ENCODE peak calls at places on chromosome 4, in six cellular contexts. S, I, J, V, L and G are unnamed samples.

GRCh38 chr4:122762520-122762919 is 30.0 kb downstream of the BBS12 start:
- DNase-seq in S (no peak), I (no peak), J (no peak), V (no peak), L (no peak), G (no peak)

GRCh38 chr4:75058486-75058885 is 125.6 kb downstream of the PARM1 start:
- DNase-seq in S (no peak), I (no peak), J (no peak), V (no peak), L (no peak), G (no peak)

GRCh38 chr4:92121099-92121498 is 182.7 kb upstream of the GRID2 start:
- DNase-seq in S (no peak), I (no peak), J (no peak), V (no peak), L (no peak), G (no peak)

GRCh38 chr4:86582453-86582852 is 11.7 kb upstream of the PTPN13 start:
- DNase-seq in S (no peak), I (no peak), J (no peak), V (no peak), L (no peak), G (no peak)

GRCh38 chr4:66294626-66295025 is 624.3 kb upstream of the EPHA5 start:
- DNase-seq in S (no peak), I (no peak), J (no peak), V (peak; percentile 38), L (no peak), G (no peak)

GRCh38 chr4:86358176-86358701 is 1.6 kb downstream of the MAPK10 start:
- DNase-seq in S (peak; percentile 47), I (peak; percentile 85), J (no peak), V (no peak), L (no peak), G (no peak)

GRCh38 chr4:41169256-41169655 is 45.1 kb downstream of the APBB2 start:
- DNase-seq in S (no peak), I (no peak), J (no peak), V (no peak), L (no peak), G (no peak)

GRCh38 chr4:101256222-101256621 is 91.1 kb downstream of the PPP3CA start:
- DNase-seq in S (no peak), I (no peak), J (no peak), V (no peak), L (no peak), G (no peak)

GRCh38 chr4:111666826-111667360 is 478.4 kb upstream of the FAM241A start:
- DNase-seq in S (no peak), I (no peak), J (no peak), V (no peak), L (no peak), G (no peak)

GRCh38 chr4:162163892-162164759 is at the start of gene FSTL5:
- DNase-seq in S (peak; percentile 2), I (peak; percentile 84), J (peak; percentile 99), V (peak; percentile 81), L (peak; percentile 42), G (peak; percentile 99)

GRCh38 chr4:89496851-89497250 is 189.3 kb upstream of the GPRIN3 start:
- DNase-seq in S (peak; percentile 38), I (no peak), J (no peak), V (no peak), L (no peak), G (no peak)

GRCh38 chr4:151296227-151296626 is 19.3 kb downstream of the PRSS48 start:
- DNase-seq in S (no peak), I (no peak), J (no peak), V (no peak), L (no peak), G (no peak)

GRCh38 chr4:188127157-188127874 is 11.9 kb upstream of the TRIML1 start:
- DNase-seq in S (peak; percentile 94), I (peak; percentile 92), J (no peak), V (no peak), L (peak; percentile 27), G (no peak)

GRCh38 chr4:128060130-128060619 is 937 bp upstream of the LARP1B start:
- DNase-seq in S (peak; percentile 6), I (no peak), J (peak; percentile 30), V (no peak), L (no peak), G (no peak)

GRCh38 chr4:7007944-7008343 is 35.2 kb upstream of the TADA2B start:
- DNase-seq in S (peak; percentile 36), I (no peak), J (no peak), V (no peak), L (no peak), G (peak; percentile 53)

GRCh38 chr4:74838746-74839370 is 44.5 kb upstream of the BTC start:
- DNase-seq in S (peak; percentile 18), I (peak; percentile 43), J (no peak), V (no peak), L (peak; percentile 22), G (no peak)

GRCh38 chr4:16591867-16592266 is 306.6 kb downstream of the LDB2 start:
- DNase-seq in S (no peak), I (no peak), J (no peak), V (peak; percentile 72), L (no peak), G (no peak)

GRCh38 chr4:42904986-42905385 is 12.5 kb downstream of the GRXCR1 start:
- DNase-seq in S (no peak), I (no peak), J (no peak), V (no peak), L (no peak), G (no peak)

GRCh38 chr4:112358952-112359749 is 62.0 kb downstream of the ALPK1 start:
- DNase-seq in S (no peak), I (no peak), J (no peak), V (no peak), L (no peak), G (peak; percentile 23)

GRCh38 chr4:13527983-13528822 is 16.1 kb downstream of the NKX3-2 start:
- DNase-seq in S (no peak), I (peak; percentile 20), J (peak; percentile 63), V (no peak), L (no peak), G (no peak)

GRCh38 chr4:2260336-2261109 is 1.4 kb downstream of the MXD4 start:
- DNase-seq in S (no peak), I (no peak), J (no peak), V (no peak), L (no peak), G (peak; percentile 23)

GRCh38 chr4:178664636-178665035 is 1222.4 kb upstream of the AGA start:
- DNase-seq in S (no peak), I (no peak), J (no peak), V (no peak), L (no peak), G (no peak)

GRCh38 chr4:114691865-114692264 is 93.3 kb downstream of the UGT8 start:
- DNase-seq in S (no peak), I (no peak), J (no peak), V (no peak), L (no peak), G (no peak)

GRCh38 chr4:1491630-1492457 is 85.6 kb upstream of the NKX1-1 start:
- DNase-seq in S (no peak), I (no peak), J (no peak), V (no peak), L (no peak), G (no peak)

GRCh38 chr4:89469930-89470375 is 162.4 kb upstream of the GPRIN3 start:
- DNase-seq in S (peak; percentile 98), I (peak; percentile 92), J (no peak), V (no peak), L (no peak), G (no peak)

GRCh38 chr4:78565971-78566372 is 14.4 kb downstream of the ANXA3 start:
- DNase-seq in S (peak; percentile 55), I (peak; percentile 40), J (no peak), V (no peak), L (peak; percentile 4), G (no peak)

GRCh38 chr4:14787894-14788293 is 214.4 kb upstream of the CPEB2 start:
- DNase-seq in S (peak; percentile 13), I (peak; percentile 45), J (no peak), V (no peak), L (no peak), G (peak; percentile 58)

DNA sequence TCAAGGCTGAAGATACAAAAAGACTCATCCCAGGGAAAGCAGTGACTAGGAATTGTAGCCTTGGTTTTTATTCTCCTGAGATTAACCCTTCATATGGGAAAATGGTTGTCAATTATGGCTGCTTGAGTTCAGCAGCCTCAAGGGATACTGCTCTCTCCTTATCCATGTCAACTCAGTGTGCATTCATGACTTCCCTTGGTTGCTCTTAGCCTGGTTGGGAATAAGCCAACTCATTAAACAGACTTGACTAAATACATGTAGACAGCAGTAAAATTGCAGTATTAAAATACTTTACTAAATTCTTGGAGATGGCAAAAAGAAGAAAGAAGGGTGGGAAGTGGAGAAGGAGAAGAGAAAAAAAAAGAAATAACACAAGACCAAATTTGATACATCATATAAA is 44.5 kb upstream of the BMP3 start:
- DNase-seq in S (no peak), I (no peak), J (no peak), V (no peak), L (no peak), G (no peak)
- H2BK120ac ChIP-seq in S (no peak overlapping the region), I (no peak overlapping the region), J (no peak overlapping the region), V (no peak overlapping the region), L (no peak overlapping the region), G (no peak overlapping the region)

GRCh38 chr4:10200869-10201268 is 84.3 kb upstream of the WDR1 start:
- DNase-seq in S (no peak), I (no peak), J (no peak), V (no peak), L (no peak), G (no peak)

GRCh38 chr4:10197952-10198351 is 81.4 kb upstream of the WDR1 start:
- DNase-seq in S (no peak), I (no peak), J (no peak), V (no peak), L (no peak), G (no peak)

GRCh38 chr4:10198365-10198764 is 81.8 kb upstream of the WDR1 start:
- DNase-seq in S (no peak), I (no peak), J (no peak), V (no peak), L (no peak), G (peak; percentile 34)

GRCh38 chr4:10192331-10192730 is 75.7 kb upstream of the WDR1 start:
- DNase-seq in S (no peak), I (no peak), J (no peak), V (no peak), L (no peak), G (no peak)

GRCh38 chr4:10196191-10196590 is 79.6 kb upstream of the WDR1 start:
- DNase-seq in S (no peak), I (no peak), J (no peak), V (no peak), L (no peak), G (no peak)
- H3K14ac ChIP-seq in S (no peak overlapping the region), I (no peak overlapping the region), J (no peak overlapping the region), V (no peak overlapping the region), L (no peak overlapping the region), G (no peak overlapping the region)

GRCh38 chr4:140719022-140719421 is 37.2 kb downstream of the TBC1D9 start:
- DNase-seq in S (peak; percentile 72), I (peak; percentile 91), J (no peak), V (no peak), L (peak; percentile 44), G (no peak)
- H3K4me1 ChIP-seq in S (peaks cover 7% of the 10 kb centered on the region), I (peaks cover 5% of the 10 kb centered on the region), J (peaks cover 8% of the 10 kb centered on the region), V (no peaks in the 10 kb centered on the region), L (peaks cover 19% of the 10 kb centered on the region), G (no peaks in the 10 kb centered on the region)

DNA sequence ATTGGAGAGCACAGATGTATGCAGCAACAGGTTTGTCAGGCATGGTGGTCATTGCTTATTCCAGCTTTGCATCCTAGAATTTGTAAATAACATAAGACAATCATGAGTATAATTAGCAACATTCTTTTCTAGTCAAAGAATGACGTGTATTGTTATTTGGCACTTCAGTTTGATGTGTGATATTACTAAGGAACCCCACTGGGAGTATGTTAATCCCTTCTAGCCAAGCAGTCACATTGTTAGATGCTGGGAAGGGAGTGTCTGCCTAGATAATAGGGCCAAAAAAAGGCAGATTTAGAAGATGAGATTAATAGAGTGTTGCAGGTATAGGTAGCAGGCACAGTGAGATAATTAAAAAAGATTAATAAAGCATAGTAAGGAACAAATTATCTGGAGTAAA is 159.2 kb upstream of the WDFY3 start:
- DNase-seq in S (no peak), I (no peak), J (no peak), V (no peak), L (no peak), G (no peak)
- H2BK120ac ChIP-seq in S (no peak overlapping the region), I (no peak overlapping the region), J (no peak overlapping the region), V (no peak overlapping the region), L (no peak overlapping the region), G (no peak overlapping the region)